ENCODE peak calls at places on chromosomes 6 and 20, in nine cellular contexts. V, F, S, Z, R, H, E, N and K are unnamed samples.

GRCh38 chr20:23907579-23907978 is 28.0 kb upstream of the CST5 start:
- DNase-seq in F (no peak), Z (no peak), V (no peak), S (no peak), E (no peak), N (no peak), R (no peak), H (no peak), K (no peak)

GRCh38 chr6:87945181-87945580 is 102.5 kb upstream of the SPACA1 start:
- DNase-seq in N (no peak), E (no peak), F (no peak), V (no peak), R (no peak), H (no peak), S (no peak), Z (no peak), K (no peak)

GRCh38 chr20:3786126-3786484 is 435 bp downstream of the CENPB start:
- DNase-seq in V (no peak), S (peak; percentile 68), R (no peak), N (no peak), Z (peak; percentile 67), H (peak; percentile 53), F (peak; percentile 55), E (no peak), K (no peak)

GRCh38 chr6:12529364-12530019 is 187.1 kb upstream of the PHACTR1 start:
- DNase-seq in R (peak; percentile 34), H (no peak), Z (no peak), F (no peak), V (no peak), N (no peak), S (no peak), E (no peak), K (no peak)

GRCh38 chr20:31676534-31677030 is 38.9 kb downstream of the COX4I2 start:
- DNase-seq in R (no peak), N (no peak), Z (no peak), S (no peak), F (peak; percentile 11), E (no peak), V (no peak), H (no peak), K (no peak)

GRCh38 chr6:97049254-97050004 is 124.9 kb downstream of the KLHL32 start:
- DNase-seq in N (no peak), S (no peak), R (no peak), Z (no peak), V (no peak), H (no peak), E (no peak), F (no peak), K (no peak)

GRCh38 chr6:9126845-9127560 is 691.7 kb upstream of the SLC35B3 start:
- DNase-seq in Z (peak; percentile 38), N (no peak), H (no peak), V (peak; percentile 35), R (no peak), F (peak; percentile 75), S (peak; percentile 62), E (no peak), K (peak; percentile 82)

GRCh38 chr6:84139311-84139710 is 88.1 kb downstream of the CEP162 start:
- DNase-seq in V (no peak), S (no peak), Z (no peak), N (no peak), R (no peak), F (no peak), E (no peak), H (no peak), K (no peak)

GRCh38 chr6:144395014-144395413 is 109.9 kb downstream of the UTRN start:
- DNase-seq in Z (no peak), F (peak; percentile 55), N (no peak), H (no peak), E (no peak), V (no peak), R (no peak), S (no peak), K (no peak)

GRCh38 chr6:132607544-132608233 is 16.4 kb downstream of the TAAR2 start:
- DNase-seq in Z (no peak), H (no peak), S (no peak), V (no peak), E (no peak), F (peak; percentile 52), R (no peak), N (no peak), K (no peak)

GRCh38 chr6:137697267-137697938 is 169.7 kb upstream of the TNFAIP3 start:
- DNase-seq in R (peak; percentile 48), H (no peak), S (no peak), N (no peak), V (no peak), F (peak; percentile 17), Z (peak; percentile 75), E (no peak), K (peak; percentile 61)
- TF ChIP-seq CTCF in R (no peak), H (no peak), S (no peak), N (no peak), V (peak; percentile 6), F (no peak), Z (no peak), E (no peak), K (peak; percentile 4)

DNA sequence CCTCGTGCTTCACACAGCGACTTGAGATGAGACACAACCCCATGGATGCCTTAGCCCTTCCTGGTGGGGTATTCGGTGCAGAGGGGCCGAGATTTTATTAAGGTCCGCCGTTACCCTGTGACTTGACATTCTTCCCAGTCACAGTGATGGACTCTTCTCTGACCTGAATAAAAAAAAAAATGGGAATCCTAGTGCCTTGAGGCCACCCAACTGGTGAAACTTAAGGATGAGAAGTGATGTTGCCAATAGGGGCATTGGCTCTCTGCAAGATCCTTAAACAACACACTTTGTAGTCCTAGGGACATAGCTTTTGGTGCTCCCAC is 740 bp upstream of the ADNP start:
- DNase-seq in S (no peak), E (no peak), R (no peak), Z (no peak), V (no peak), N (no peak), F (no peak), H (no peak), K (no peak)
- H3K4me3 ChIP-seq in S (no peak overlapping the region), E (no peak overlapping the region), R (peak overlapping the region; percentile 48), Z (peak overlapping the region; percentile 23), V (peak overlapping the region; percentile 93), N (peak overlapping the region; percentile 80), F (peak overlapping the region; percentile 64), H (peak overlapping the region; percentile 91), K (peak overlapping the region; percentile 28)

GRCh38 chr6:123398072-123398471 is 238.7 kb downstream of the TRDN start:
- DNase-seq in R (no peak), F (no peak), E (no peak), S (no peak), Z (no peak), V (no peak), N (no peak), H (no peak), K (no peak)

GRCh38 chr6:123393333-123393732 is 243.4 kb downstream of the TRDN start:
- DNase-seq in N (no peak), S (no peak), F (peak; percentile 46), E (no peak), Z (peak; percentile 8), R (no peak), V (no peak), H (no peak), K (no peak)
- TF ChIP-seq CTCF in N (no peak), S (no peak), F (peak; percentile 56), E (no peak), Z (no peak), R (no peak), V (no peak), H (peak; percentile 26), K (peak; percentile 56)

GRCh38 chr6:109816452-109817374 is 125.6 kb downstream of the FIG4 start:
- DNase-seq in V (no peak), F (no peak), R (peak; percentile 19), Z (no peak), N (no peak), H (no peak), S (no peak), E (no peak), K (no peak)

GRCh38 chr6:109821494-109821893 is 130.4 kb downstream of the FIG4 start:
- DNase-seq in V (no peak), S (no peak), R (no peak), N (no peak), Z (no peak), E (no peak), F (no peak), H (no peak), K (no peak)

GRCh38 chr6:109826551-109826950 is 135.5 kb downstream of the FIG4 start:
- DNase-seq in H (no peak), Z (no peak), F (no peak), V (no peak), E (no peak), R (no peak), S (no peak), N (no peak), K (no peak)

GRCh38 chr6:109824105-109824504 is 133.0 kb downstream of the FIG4 start:
- DNase-seq in E (no peak), S (no peak), N (no peak), F (no peak), V (no peak), H (no peak), Z (no peak), R (no peak), K (no peak)

GRCh38 chr6:109820706-109821350 is 129.7 kb downstream of the FIG4 start:
- DNase-seq in F (no peak), H (no peak), N (no peak), E (no peak), Z (no peak), S (no peak), V (no peak), R (no peak), K (no peak)
- H3K4me3 ChIP-seq in F (no peak overlapping the region), H (no peak overlapping the region), N (no peak overlapping the region), E (no peak overlapping the region), Z (no peak overlapping the region), S (no peak overlapping the region), V (no peak overlapping the region), R (no peak overlapping the region), K (no peak overlapping the region)

GRCh38 chr6:122330315-122330714 is 69.1 kb upstream of the HSF2 start:
- DNase-seq in R (no peak), E (no peak), V (no peak), N (no peak), S (no peak), F (no peak), H (no peak), Z (no peak), K (no peak)
- TF ChIP-seq CTCF in R (no peak), E (no peak), V (no peak), N (no peak), S (no peak), F (no peak), H (no peak), Z (no peak), K (no peak)

DNA sequence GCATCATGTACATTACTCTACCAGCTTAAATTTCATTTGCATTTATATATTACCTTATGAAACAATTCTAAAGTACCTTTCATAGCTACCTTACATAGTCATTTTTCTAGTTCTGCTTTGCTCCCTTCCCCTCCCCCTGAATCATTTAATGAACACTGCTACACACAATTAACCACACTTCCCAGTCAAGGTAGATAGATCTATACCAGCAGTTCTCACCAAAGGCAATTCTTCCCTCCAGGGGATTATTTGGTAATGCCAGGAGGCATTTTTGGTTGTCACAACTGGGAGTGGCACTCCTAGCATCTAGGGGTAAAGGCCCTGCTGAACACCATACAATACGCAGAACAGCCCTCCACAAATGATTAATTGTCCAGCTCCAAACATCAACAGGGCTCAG is 143.9 kb upstream of the SHLD1 start:
- DNase-seq in V (no peak), R (no peak), H (no peak), N (no peak), Z (no peak), S (no peak), E (no peak), F (no peak), K (no peak)
- H3K4me3 ChIP-seq in V (no peak overlapping the region), R (no peak overlapping the region), H (no peak overlapping the region), N (peak overlapping the region; percentile 72), Z (no peak overlapping the region), S (no peak overlapping the region), E (no peak overlapping the region), F (no peak overlapping the region), K (no peak overlapping the region)